ENCODE peak calls at places on chromosomes 5 and 9, in six cellular contexts. Q, U, S, W, H and I are unnamed samples.

GRCh38 chr5:11182441-11183080 is 421.5 kb upstream of the DAP start:
- DNase-seq in W (peak), S (no peak), Q (no peak), U (no peak), H (no peak), I (peak)

GRCh38 chr5:106880656-106881055 is 790.1 kb downstream of the EFNA5 start:
- DNase-seq in S (no peak), H (no peak), W (no peak), Q (no peak), U (no peak), I (no peak)

GRCh38 chr9:115000217-115000639 is 69.8 kb upstream of the TNFSF8 start:
- DNase-seq in U (no peak), W (no peak), Q (no peak), S (no peak), H (no peak), I (no peak)

GRCh38 chr9:92664394-92665152 is 5.4 kb downstream of the IPPK start:
- DNase-seq in Q (peak), H (peak), S (peak), W (peak), U (no peak), I (no peak)

GRCh38 chr5:116769470-116769869 is 194.8 kb upstream of the SEMA6A start:
- DNase-seq in U (no peak), S (no peak), H (no peak), W (no peak), Q (no peak), I (no peak)

GRCh38 chr5:140926903-140927573 is 939 bp downstream of the PCDHAC1 start:
- DNase-seq in S (no peak), H (no peak), W (no peak), U (peak), Q (no peak), I (no peak)

GRCh38 chr5:76524872-76525271 is 98.3 kb downstream of the F2RL2 start:
- DNase-seq in W (no peak), U (no peak), S (no peak), H (no peak), Q (no peak), I (peak)

GRCh38 chr5:32600057-32600622 is 14.8 kb downstream of the SUB1 start:
- DNase-seq in U (no peak), S (no peak), Q (no peak), H (no peak), W (peak), I (no peak)

GRCh38 chr5:150399158-150400019 is 13.3 kb downstream of the CD74 start:
- DNase-seq in Q (no peak), S (no peak), U (no peak), W (peak), H (no peak), I (no peak)

GRCh38 chr5:15966651-15967050 is 212.9 kb downstream of the MARCHF11 start:
- DNase-seq in S (no peak), U (no peak), W (peak), Q (no peak), H (no peak), I (no peak)

GRCh38 chr9:104856413-104856941 is 71.5 kb downstream of the ABCA1 start:
- DNase-seq in H (no peak), U (no peak), Q (no peak), W (peak), S (no peak), I (no peak)

GRCh38 chr5:125578551-125578950 is 832.1 kb upstream of the ZNF608 start:
- DNase-seq in Q (no peak), S (no peak), H (no peak), U (no peak), W (no peak), I (no peak)

GRCh38 chr9:87855061-87855460 is 27.6 kb upstream of the SPATA31E1 start:
- DNase-seq in U (no peak), H (no peak), S (no peak), W (peak), Q (no peak), I (no peak)

GRCh38 chr9:129569506-129570449 is 51.1 kb downstream of the C9orf50 start:
- DNase-seq in Q (no peak), W (peak), H (no peak), S (no peak), U (peak), I (no peak)
- H3K4me3 ChIP-seq in Q (no peak), W (no peak), H (no peak), S (peak), U (no peak), I (peak)

DNA sequence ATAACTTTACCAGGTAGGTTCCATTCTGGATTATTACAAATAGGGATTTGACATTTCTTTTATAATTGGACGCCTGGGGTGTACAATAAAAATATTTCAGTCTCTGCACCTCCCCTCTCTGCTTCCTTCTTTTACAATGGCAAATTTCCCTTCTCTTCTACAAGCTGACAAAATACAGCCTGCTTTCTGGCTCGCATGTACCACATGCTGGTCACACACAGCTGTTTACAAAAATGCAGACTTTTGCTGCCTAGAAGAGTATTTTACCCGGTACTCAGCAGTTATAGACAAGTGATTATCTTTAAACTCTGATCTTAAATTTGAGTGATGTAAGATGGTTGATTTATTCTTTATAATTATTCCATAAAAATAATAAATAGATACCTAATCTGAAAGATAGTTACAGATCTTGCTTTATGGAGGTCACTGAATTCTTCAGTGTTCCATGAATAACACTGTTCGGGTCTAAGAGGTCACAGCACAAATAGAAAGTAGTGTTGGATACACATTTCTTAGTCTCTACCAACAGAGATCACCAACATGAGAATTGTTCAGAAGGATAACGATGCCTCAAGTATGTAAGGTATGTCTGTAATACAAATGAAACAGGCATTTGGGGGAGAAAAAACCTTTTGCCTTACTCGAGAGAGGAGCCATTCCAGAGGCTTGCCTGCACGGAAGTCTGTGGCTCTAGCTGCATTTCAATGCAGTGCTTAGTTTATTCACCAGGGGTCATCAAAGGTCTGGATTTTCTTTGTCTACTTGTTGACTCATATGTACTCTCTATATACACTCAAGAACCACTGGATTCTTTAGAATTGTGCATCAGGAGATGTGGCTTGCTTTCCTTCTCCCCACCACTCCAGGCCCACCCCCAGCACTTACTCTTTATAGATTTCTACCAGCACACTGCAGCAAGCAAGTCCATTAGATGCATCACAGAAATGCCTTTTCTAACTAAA is 206.6 kb upstream of the RFX3 start:
- DNase-seq in H (no peak), S (peak), Q (peak), W (peak), U (peak), I (peak)
- H3K4me3 ChIP-seq in H (no peak), S (no peak), Q (no peak), W (peak), U (no peak), I (no peak)

DNA sequence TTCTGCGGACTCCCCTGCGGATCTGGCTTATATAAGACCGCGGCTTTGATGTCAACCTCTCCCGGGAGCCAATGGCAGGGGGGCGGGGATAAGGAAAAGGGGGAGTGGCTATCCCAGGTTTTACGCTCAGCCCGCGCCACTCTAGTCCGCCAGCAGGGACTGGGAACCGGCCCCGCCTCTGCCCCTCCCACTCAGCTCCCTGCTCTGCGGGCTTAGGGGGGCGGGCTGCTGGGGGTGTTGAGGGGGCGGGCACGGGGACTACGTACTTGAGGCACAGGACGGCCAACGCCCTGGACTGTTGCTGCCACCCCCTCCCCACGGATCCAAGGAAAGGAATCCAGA is at the start of gene HAND1:
- DNase-seq in S (no peak), Q (no peak), W (no peak), H (peak), U (peak), I (no peak)
- H3K4me3 ChIP-seq in S (no peak), Q (peak), W (no peak), H (no peak), U (no peak), I (peak)

GRCh38 chr5:14667770-14668169 is 3.3 kb downstream of the OTULIN start:
- DNase-seq in W (no peak), Q (no peak), S (no peak), U (no peak), H (no peak), I (no peak)

GRCh38 chr5:14665110-14665822 is 748 bp downstream of the OTULIN start:
- DNase-seq in H (no peak), S (peak), W (no peak), Q (no peak), U (peak), I (no peak)

GRCh38 chr5:14664270-14665109 is at the start of gene OTULIN:
- DNase-seq in Q (peak), U (peak), H (peak), S (peak), W (peak), I (no peak)

GRCh38 chr5:14667290-14667689 is 2.8 kb downstream of the OTULIN start:
- DNase-seq in U (no peak), W (no peak), Q (no peak), S (no peak), H (no peak), I (no peak)

DNA sequence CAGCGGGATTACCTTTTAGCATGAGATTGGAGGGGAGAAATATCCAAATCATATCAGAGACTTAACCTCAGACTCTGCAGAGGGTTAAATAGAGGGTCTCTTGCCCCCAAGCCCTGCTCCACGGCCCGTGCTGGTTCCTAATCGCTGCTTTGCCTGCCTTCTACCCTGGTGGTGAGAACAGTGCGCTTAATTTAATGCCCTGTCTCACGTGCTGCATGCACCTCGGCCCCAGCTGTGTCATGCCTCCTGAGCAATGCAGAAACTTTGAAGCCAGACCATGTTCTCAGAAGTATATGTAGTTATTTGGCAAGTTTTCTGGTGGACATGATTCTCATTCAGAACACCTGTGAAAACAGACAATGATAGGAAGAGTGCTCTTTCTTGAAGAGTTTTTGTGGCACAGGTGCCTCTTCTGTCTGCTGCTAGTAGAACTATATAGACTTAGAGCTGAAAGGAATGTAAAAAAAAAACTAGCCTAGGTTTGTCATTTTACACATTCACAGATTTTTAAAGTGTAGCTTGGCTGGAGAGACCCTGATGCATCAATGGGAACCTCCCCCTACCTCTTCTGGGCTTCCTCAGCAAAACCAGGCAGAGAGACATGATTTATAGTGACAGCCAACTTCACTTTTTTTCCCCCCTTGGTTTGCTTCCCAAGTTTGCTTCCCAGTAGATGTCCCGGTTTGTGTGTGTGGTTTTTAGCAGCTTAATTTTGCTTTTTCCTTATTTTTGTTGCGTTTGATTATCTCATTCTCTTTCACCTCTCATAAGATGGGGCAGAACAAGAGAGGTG is 1.6 kb downstream of the OTULIN start:
- DNase-seq in W (peak), Q (peak), H (no peak), U (peak), S (peak), I (no peak)
- H3K4me3 ChIP-seq in W (peak), Q (peak), H (peak), U (no peak), S (peak), I (peak)

GRCh38 chr5:56735845-56736641 is 79.3 kb upstream of the MAP3K1 start:
- DNase-seq in W (no peak), U (no peak), Q (no peak), H (no peak), S (peak), I (no peak)

GRCh38 chr5:56737002-56737621 is 78.2 kb upstream of the MAP3K1 start:
- DNase-seq in Q (no peak), S (no peak), U (no peak), H (no peak), W (peak), I (no peak)

GRCh38 chr5:56734066-56734766 is 81.1 kb upstream of the MAP3K1 start:
- DNase-seq in Q (no peak), H (no peak), S (no peak), U (peak), W (no peak), I (no peak)

GRCh38 chr5:56732147-56732546 is 83.2 kb upstream of the MAP3K1 start:
- DNase-seq in W (no peak), S (no peak), H (no peak), U (no peak), Q (no peak), I (no peak)

DNA sequence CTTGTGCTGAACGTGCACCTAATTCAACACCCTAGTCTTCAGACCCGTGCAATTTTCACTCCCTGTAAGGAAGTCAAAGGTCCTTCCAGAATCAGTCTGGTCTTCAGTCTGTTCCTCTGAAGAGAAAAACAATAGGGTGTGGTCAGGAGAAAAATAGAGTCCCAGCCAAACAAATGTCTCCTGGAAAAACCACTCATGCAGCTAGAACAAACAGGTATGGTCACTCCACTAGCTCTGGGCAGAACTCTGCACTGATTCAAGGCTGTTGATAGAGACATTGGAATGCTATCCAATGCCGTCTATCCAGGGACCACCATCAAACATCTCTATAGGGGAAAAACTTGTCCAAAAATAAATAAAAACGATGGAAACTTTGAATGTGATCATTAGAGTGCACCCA is 81.8 kb upstream of the MAP3K1 start:
- DNase-seq in H (no peak), U (no peak), W (no peak), S (no peak), Q (no peak), I (no peak)
- H3K4me3 ChIP-seq in H (no peak), U (no peak), W (no peak), S (no peak), Q (no peak), I (no peak)

DNA sequence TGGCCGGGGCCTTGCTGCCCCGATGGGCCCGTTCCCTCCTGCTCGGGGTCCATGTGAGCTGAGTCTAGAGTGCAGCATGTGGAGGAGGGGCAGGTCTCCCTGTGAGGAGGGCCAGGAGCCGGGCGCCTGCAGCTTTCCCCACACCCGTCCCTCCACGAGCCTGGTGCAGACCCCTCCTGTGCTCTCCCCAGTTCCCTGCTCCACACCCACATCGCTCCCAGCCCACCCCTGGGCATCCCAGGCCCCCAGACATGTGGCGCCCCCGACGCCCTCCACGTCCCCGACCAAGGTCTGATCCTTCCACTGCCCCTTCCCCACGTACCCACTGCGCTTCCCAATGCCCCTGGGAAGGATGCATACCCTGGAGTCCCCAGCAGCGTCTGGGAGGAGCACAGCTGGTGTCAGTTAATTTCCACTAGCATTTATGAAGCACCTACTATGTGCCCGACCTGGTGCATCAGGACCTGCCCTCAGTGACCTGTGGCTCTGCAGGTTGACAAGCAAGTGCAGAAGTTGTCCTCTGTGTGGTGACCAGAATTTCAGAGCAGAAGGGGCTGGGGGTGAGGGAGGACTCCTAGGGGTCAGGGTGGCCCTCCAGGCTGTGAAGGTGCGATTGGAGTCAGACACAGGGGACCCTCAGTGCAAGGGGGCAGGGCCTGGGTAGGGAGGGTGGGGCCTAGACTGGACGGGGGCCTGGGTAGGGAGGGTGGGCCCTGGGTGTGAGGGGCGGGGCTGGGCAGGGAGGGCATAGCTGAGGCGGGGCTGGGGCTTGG is 10.8 kb upstream of the SLC6A18 start:
- DNase-seq in U (no peak), S (no peak), Q (no peak), H (peak), W (no peak), I (no peak)
- H3K4me3 ChIP-seq in U (no peak), S (no peak), Q (no peak), H (no peak), W (no peak), I (no peak)

GRCh38 chr5:71946631-71947030 is 160.6 kb upstream of the MAP1B start:
- DNase-seq in Q (no peak), S (no peak), H (no peak), W (no peak), U (no peak), I (no peak)

GRCh38 chr5:71938886-71939285 is 168.4 kb upstream of the MAP1B start:
- DNase-seq in H (no peak), W (no peak), S (no peak), Q (no peak), U (peak), I (no peak)

GRCh38 chr5:71948206-71948605 is 159.1 kb upstream of the MAP1B start:
- DNase-seq in Q (no peak), U (no peak), H (no peak), S (no peak), W (no peak), I (no peak)

GRCh38 chr5:71939452-71939932 is 167.8 kb upstream of the MAP1B start:
- DNase-seq in U (no peak), S (no peak), W (no peak), H (no peak), Q (no peak), I (no peak)

DNA sequence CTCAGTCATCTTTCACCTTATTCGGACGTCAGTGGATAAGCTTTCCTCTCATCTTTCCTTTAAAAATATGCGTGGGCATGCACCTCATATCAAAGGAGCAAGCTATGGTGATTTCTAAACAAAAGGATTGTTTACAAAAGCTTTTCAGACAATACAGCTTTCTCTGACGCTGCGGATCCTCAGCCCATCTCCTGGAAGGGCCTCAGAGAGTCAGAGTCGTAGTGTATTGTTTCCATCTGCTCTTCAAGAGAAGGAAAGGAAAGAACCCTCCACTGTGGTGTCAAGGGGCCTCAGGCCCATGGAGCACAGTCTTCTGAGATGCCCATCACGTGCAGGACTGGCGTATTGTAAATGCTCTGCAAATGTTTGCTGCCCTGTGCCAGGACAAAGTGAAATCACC is 163.4 kb upstream of the MAP1B start:
- DNase-seq in Q (no peak), W (no peak), S (no peak), H (no peak), U (no peak), I (no peak)
- H3K4me3 ChIP-seq in Q (no peak), W (no peak), S (no peak), H (no peak), U (no peak), I (no peak)

GRCh38 chr9:131397100-131397790 is 3.4 kb downstream of the PRRC2B start:
- DNase-seq in U (no peak), S (no peak), Q (no peak), H (no peak), W (peak), I (no peak)
- H3K4me3 ChIP-seq in U (no peak), S (peak), Q (peak), H (no peak), W (peak), I (peak)

GRCh38 chr5:159772698-159773061 is 143.6 kb upstream of the ADRA1B start:
- DNase-seq in Q (no peak), U (no peak), H (no peak), S (no peak), W (no peak), I (no peak)
- H3K4me3 ChIP-seq in Q (no peak), U (no peak), H (no peak), S (no peak), W (peak), I (no peak)

GRCh38 chr9:91034976-91035824 is 233.6 kb downstream of the SYK start:
- DNase-seq in U (no peak), S (no peak), W (no peak), H (no peak), Q (no peak), I (no peak)

GRCh38 chr9:91036356-91036755 is 234.7 kb downstream of the SYK start:
- DNase-seq in Q (no peak), U (no peak), S (no peak), H (no peak), W (no peak), I (no peak)

GRCh38 chr9:91036826-91037510 is 235.3 kb downstream of the SYK start:
- DNase-seq in H (peak), Q (peak), W (peak), U (peak), S (peak), I (peak)

GRCh38 chr9:91034521-91034920 is 232.9 kb downstream of the SYK start:
- DNase-seq in Q (no peak), U (no peak), S (no peak), W (no peak), H (no peak), I (no peak)

GRCh38 chr9:91035825-91036208 is 234.2 kb downstream of the SYK start:
- DNase-seq in U (no peak), Q (no peak), W (no peak), H (no peak), S (no peak), I (no peak)
- H3K4me3 ChIP-seq in U (no peak), Q (no peak), W (no peak), H (no peak), S (no peak), I (no peak)